ENCODE peak calls at places on chromosomes 4 and X, in five cellular contexts. J, Z, N, W and O are unnamed samples.

GRCh38 chrX:150366951-150367545 is 3.9 kb downstream of the MAMLD1 start:
- DNase-seq in J (no peak), Z (peak; percentile 33), N (no peak), W (no peak), O (peak; percentile 86)

GRCh38 chr4:128917781-128918180 is 108.3 kb downstream of the JADE1 start:
- DNase-seq in J (no peak), Z (no peak), N (no peak), W (no peak), O (no peak)

GRCh38 chrX:35288657-35289056 is 346.1 kb downstream of the FAM47B start:
- DNase-seq in J (no peak), Z (no peak), N (no peak), W (no peak), O (no peak)

GRCh38 chrX:43664258-43664657 is 8.2 kb downstream of the MAOA start:
- DNase-seq in J (no peak), Z (no peak), N (no peak), W (no peak), O (no peak)

GRCh38 chrX:86322913-86323312 is 174.7 kb downstream of the DACH2 start:
- DNase-seq in J (no peak), Z (no peak), N (no peak), W (no peak), O (no peak)

GRCh38 chrX:100731441-100732281 is at the start of gene SYTL4:
- DNase-seq in J (peak; percentile 62), Z (peak; percentile 31), N (no peak), W (peak; percentile 57), O (no peak)

GRCh38 chrX:131988236-131988635 is 34.9 kb upstream of the STK26 start:
- DNase-seq in J (no peak), Z (no peak), N (no peak), W (no peak), O (no peak)

GRCh38 chr4:99816611-99817309 is at the start of gene DAPP1:
- DNase-seq in J (peak; percentile 60), Z (peak; percentile 19), N (peak; percentile 5), W (no peak), O (no peak)

GRCh38 chr4:158209825-158210807 is at the start of gene TMEM144:
- DNase-seq in J (peak; percentile 93), Z (peak; percentile 96), N (peak; percentile 82), W (peak; percentile 93), O (peak; percentile 93)

GRCh38 chr4:164485169-164485568 is 268.8 kb upstream of the SMIM31 start:
- DNase-seq in J (no peak), Z (no peak), N (no peak), W (no peak), O (no peak)

GRCh38 chrX:53287493-53288138 is 6.2 kb upstream of the IQSEC2 start:
- DNase-seq in J (peak; percentile 76), Z (peak; percentile 60), N (peak; percentile 18), W (peak; percentile 45), O (peak; percentile 71)

GRCh38 chrX:132333351-132333750 is 114.1 kb upstream of the RAP2C start:
- DNase-seq in J (no peak), Z (no peak), N (no peak), W (no peak), O (no peak)

GRCh38 chrX:153468008-153468580 is 2.3 kb downstream of the HAUS7 start:
- DNase-seq in J (no peak), Z (no peak), N (no peak), W (no peak), O (no peak)

GRCh38 chrX:130626521-130626920 is 224.7 kb downstream of the RBMX2 start:
- DNase-seq in J (no peak), Z (no peak), N (no peak), W (no peak), O (no peak)

GRCh38 chr4:38163216-38164006 is 203.2 kb downstream of the PTTG2 start:
- DNase-seq in J (no peak), Z (no peak), N (no peak), W (peak; percentile 21), O (peak; percentile 88)

GRCh38 chrX:97609938-97610337 is 726.2 kb downstream of the RPA4 start:
- DNase-seq in J (no peak), Z (no peak), N (no peak), W (no peak), O (no peak)

GRCh38 chr4:135243960-135244561 is 1042.5 kb upstream of the PABPC4L start:
- DNase-seq in J (no peak), Z (peak; percentile 4), N (no peak), W (no peak), O (peak; percentile 67)

GRCh38 chr4:135239964-135240363 is 1038.4 kb upstream of the PABPC4L start:
- DNase-seq in J (no peak), Z (no peak), N (no peak), W (no peak), O (no peak)

GRCh38 chr4:135240796-135241195 is 1039.2 kb upstream of the PABPC4L start:
- DNase-seq in J (no peak), Z (peak; percentile 6), N (no peak), W (no peak), O (no peak)

GRCh38 chr4:135249006-135249405 is 1047.4 kb upstream of the PABPC4L start:
- DNase-seq in J (no peak), Z (no peak), N (no peak), W (no peak), O (no peak)

DNA sequence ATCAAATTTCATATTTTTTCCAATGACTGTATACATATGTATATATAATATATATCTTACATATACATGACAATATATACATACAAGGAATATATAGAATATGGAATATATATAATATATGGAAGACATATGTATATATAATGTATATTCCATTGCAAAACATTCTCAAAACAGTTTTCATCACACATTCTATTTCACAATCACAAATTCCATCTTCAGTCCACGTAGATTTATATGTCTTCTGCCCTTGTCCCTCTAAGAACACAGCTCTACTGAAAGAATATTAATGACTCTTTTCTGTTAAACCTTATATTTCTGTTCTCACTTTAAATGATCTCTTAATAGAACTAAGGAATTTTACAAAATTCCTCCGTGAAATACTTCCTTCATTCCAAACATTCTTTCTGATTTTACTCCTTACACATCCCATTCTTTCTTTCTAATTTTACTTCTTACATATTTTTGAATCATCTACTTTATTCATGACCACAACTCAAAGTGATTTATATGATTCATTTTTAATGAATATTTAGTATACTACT is 1043.1 kb upstream of the PABPC4L start:
- DNase-seq in J (no peak), Z (no peak), N (no peak), W (no peak), O (peak; percentile 6)
- H3K4me3 ChIP-seq in J (no peak overlapping the region), Z (no peak overlapping the region), N (no peak overlapping the region), W (no peak overlapping the region), O (no peak overlapping the region)

DNA sequence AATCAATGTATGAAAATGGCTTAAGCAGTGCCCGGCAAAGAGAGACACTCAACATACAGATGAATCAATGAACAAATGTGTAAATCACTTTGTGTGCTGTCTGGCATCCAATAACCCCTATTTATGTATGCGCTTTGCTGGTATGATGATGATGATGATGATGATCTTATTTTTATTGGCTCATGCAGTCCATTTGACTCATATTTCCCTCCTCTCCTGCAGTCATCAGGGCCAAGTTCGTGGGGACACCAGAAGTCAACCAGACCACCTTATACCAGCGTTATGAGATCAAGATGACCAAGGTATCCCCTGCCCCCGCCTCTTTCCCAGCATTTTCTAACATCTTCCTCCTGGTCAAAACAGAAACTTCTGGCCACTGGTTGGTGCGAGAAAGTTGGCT is 2.5 kb downstream of the TIMP1 start:
- DNase-seq in J (no peak), Z (no peak), N (no peak), W (no peak), O (no peak)
- H3K4me3 ChIP-seq in J (no peak overlapping the region), Z (no peak overlapping the region), N (no peak overlapping the region), W (no peak overlapping the region), O (peak overlapping the region; percentile 80)

GRCh38 chrX:103382893-103383292 is 6.6 kb downstream of the BEX3 start:
- DNase-seq in J (no peak), Z (no peak), N (no peak), W (no peak), O (no peak)

GRCh38 chrX:103373581-103373980 is 2.8 kb upstream of the BEX3 start:
- DNase-seq in J (no peak), Z (no peak), N (no peak), W (no peak), O (no peak)

GRCh38 chrX:103376979-103377324 is 614 bp downstream of the BEX3 start:
- DNase-seq in J (peak; percentile 47), Z (peak; percentile 46), N (no peak), W (peak; percentile 34), O (peak; percentile 30)

GRCh38 chrX:103376118-103376978 is at the start of gene BEX3:
- DNase-seq in J (peak; percentile 64), Z (peak; percentile 79), N (peak; percentile 6), W (peak; percentile 55), O (peak; percentile 65)

GRCh38 chrX:103378990-103379389 is 2.7 kb downstream of the BEX3 start:
- DNase-seq in J (no peak), Z (no peak), N (no peak), W (no peak), O (no peak)
- H3K4me3 ChIP-seq in J (no peak overlapping the region), Z (no peak overlapping the region), N (no peak overlapping the region), W (no peak overlapping the region), O (no peak overlapping the region)

GRCh38 chr4:40675166-40675565 is 45.5 kb upstream of the RBM47 start:
- DNase-seq in J (no peak), Z (no peak), N (no peak), W (no peak), O (no peak)

GRCh38 chr4:40672528-40673522 is 43.2 kb upstream of the RBM47 start:
- DNase-seq in J (no peak), Z (peak; percentile 81), N (peak; percentile 19), W (peak; percentile 78), O (peak; percentile 99)

GRCh38 chr4:40681600-40682297 is 52.1 kb upstream of the RBM47 start:
- DNase-seq in J (no peak), Z (no peak), N (no peak), W (no peak), O (no peak)

GRCh38 chr4:40682298-40683101 is 52.8 kb upstream of the RBM47 start:
- DNase-seq in J (no peak), Z (no peak), N (no peak), W (no peak), O (no peak)

DNA sequence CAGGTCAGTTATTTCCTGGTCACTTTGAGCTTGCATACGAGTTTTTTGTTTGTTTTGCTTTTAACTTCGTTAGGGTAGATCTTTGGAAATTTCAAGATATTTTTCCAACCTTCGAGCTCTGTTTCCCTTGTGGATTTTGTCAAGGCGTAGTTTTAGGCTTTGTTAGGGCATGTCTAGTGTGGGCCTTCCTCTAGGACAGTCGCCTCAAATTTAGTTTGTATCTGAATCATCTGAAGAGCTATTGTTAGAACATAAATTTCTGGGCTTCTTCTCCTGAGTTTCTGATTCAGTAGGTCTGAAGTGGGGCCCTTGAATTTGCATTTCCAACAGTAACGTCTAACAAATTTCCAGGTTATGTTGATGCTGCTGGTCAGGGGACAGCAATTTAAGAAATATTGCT is 48.8 kb upstream of the RBM47 start:
- DNase-seq in J (no peak), Z (no peak), N (no peak), W (no peak), O (no peak)
- H3K4me3 ChIP-seq in J (no peak overlapping the region), Z (no peak overlapping the region), N (no peak overlapping the region), W (no peak overlapping the region), O (no peak overlapping the region)

GRCh38 chr4:132180020-132180427 is 969.1 kb upstream of the PCDH10 start:
- DNase-seq in J (no peak), Z (no peak), N (no peak), W (peak; percentile 45), O (peak; percentile 9)
- H3K4me3 ChIP-seq in J (no peak overlapping the region), Z (no peak overlapping the region), N (no peak overlapping the region), W (no peak overlapping the region), O (no peak overlapping the region)

GRCh38 chr4:40656221-40656863 is 26.7 kb upstream of the RBM47 start:
- DNase-seq in J (no peak), Z (no peak), N (no peak), W (no peak), O (no peak)
- H3K4me3 ChIP-seq in J (no peak overlapping the region), Z (no peak overlapping the region), N (no peak overlapping the region), W (no peak overlapping the region), O (no peak overlapping the region)